ENCODE peak calls at places on chromosomes 2 and 18, in ten cellular contexts. G is K562, C is MM.1S, S is mammary epithelial cell, W is fibroblast of lung, B is hepatocyte, O is HCT116, Z is PC-9, H is endothelial cell of umbilical vein, J is astrocyte. E is an unnamed sample.

GRCh38 chr2:7994397-7994951 is 687.4 kb upstream of the ID2 start:
- DNase-seq in Z (no peak), H (no peak), C (no peak), J (no peak), W (no peak), B (no peak), S (no peak), G (no peak), O (no peak), E (no peak)

GRCh38 chr18:7987284-7987976 is 420.3 kb downstream of the PTPRM start:
- DNase-seq in S (peak; percentile 12), O (no peak), W (peak; percentile 85), Z (no peak), H (peak; percentile 32), G (no peak), B (no peak), J (peak; percentile 80), C (no peak), E (no peak)

GRCh38 chr18:25055076-25055475 is 296.9 kb downstream of the ZNF521 start:
- DNase-seq in S (peak; percentile 32), O (no peak), B (no peak), G (no peak), Z (no peak), W (peak; percentile 47), C (no peak), H (peak; percentile 49), J (peak; percentile 34), E (no peak)

GRCh38 chr2:27509326-27509725 is 12.7 kb downstream of the GCKR start:
- DNase-seq in O (no peak), Z (peak; percentile 38), S (no peak), G (no peak), C (no peak), H (no peak), W (peak; percentile 63), B (no peak), J (peak; percentile 54), E (no peak)

GRCh38 chr2:207617011-207617671 is 8.1 kb downstream of the METTL21A start:
- DNase-seq in H (peak; percentile 92), W (peak; percentile 89), O (peak; percentile 67), S (peak; percentile 60), J (peak; percentile 90), C (no peak), B (peak; percentile 21), G (no peak), Z (peak; percentile 21), E (no peak)

GRCh38 chr2:101196220-101196661 is 45.1 kb upstream of the TBC1D8 start:
- DNase-seq in W (no peak), C (no peak), G (no peak), S (peak; percentile 24), B (no peak), H (no peak), J (no peak), Z (no peak), O (no peak), E (no peak)

GRCh38 chr2:219526320-219527075 is 12.2 kb downstream of the ASIC4 start:
- DNase-seq in J (no peak), C (no peak), G (no peak), O (no peak), Z (no peak), S (no peak), H (no peak), B (no peak), W (no peak), E (no peak)

GRCh38 chr18:75304678-75305557 is 94.3 kb downstream of the TSHZ1 start:
- DNase-seq in H (no peak), J (no peak), Z (no peak), G (no peak), S (no peak), B (no peak), O (no peak), W (no peak), C (no peak), E (no peak)

GRCh38 chr2:170578596-170578995 is 136.5 kb upstream of the SP5 start:
- DNase-seq in W (no peak), J (no peak), G (no peak), O (no peak), H (no peak), S (no peak), B (no peak), C (no peak), Z (no peak), E (no peak)

GRCh38 chr18:78751664-78752063 is 228.0 kb upstream of the SALL3 start:
- DNase-seq in B (no peak), Z (no peak), J (no peak), C (no peak), H (no peak), S (no peak), W (no peak), O (no peak), G (no peak), E (no peak)

GRCh38 chr18:66792466-66792865 is 188.6 kb upstream of the CDH19 start:
- DNase-seq in W (peak; percentile 84), B (no peak), S (peak; percentile 36), J (peak; percentile 73), C (no peak), O (no peak), H (peak; percentile 66), Z (no peak), G (no peak), E (no peak)

DNA sequence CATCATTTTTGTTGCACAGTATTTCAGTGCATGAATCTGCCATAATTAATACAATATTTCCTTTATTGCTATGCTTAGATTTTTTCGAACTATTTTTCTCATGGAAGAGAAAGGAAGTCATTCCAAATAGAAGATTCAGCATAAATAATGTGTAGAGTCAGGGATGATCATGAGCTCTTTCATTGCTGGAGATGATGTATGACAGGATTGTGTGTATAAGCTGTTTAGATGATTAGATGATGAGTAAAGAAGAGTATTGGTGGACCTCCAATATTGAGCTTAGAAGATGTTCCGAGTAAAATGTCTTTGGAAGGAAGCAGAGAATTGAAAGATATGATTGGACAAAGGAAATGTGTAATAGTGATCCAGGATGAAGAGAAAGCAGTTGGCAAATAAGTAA is 364.5 kb downstream of the PARD3B start:
- DNase-seq in G (no peak), O (no peak), J (no peak), W (no peak), B (no peak), H (no peak), C (no peak), S (no peak), Z (no peak), E (no peak)
- TF ChIP-seq EZH2 in G (no peak), O (no peak), J (no peak), W (no peak), B (no peak), H (no peak), C (no peak), S (no peak), Z (no peak), E (no peak)

GRCh38 chr2:10235909-10236550 is 66.7 kb upstream of the HPCAL1 start:
- DNase-seq in Z (no peak), B (no peak), S (no peak), H (no peak), C (no peak), W (no peak), G (no peak), J (no peak), O (no peak), E (no peak)
- TF ChIP-seq CTCF in Z (no peak), B (no peak), S (no peak), H (no peak), C (no peak), W (no peak), G (no peak), J (no peak), O (no peak), E (no peak)

GRCh38 chr2:112688086-112688880 is 32.5 kb upstream of the NT5DC4 start:
- DNase-seq in J (no peak), W (no peak), S (no peak), H (peak; percentile 30), C (no peak), B (no peak), G (no peak), O (no peak), Z (no peak), E (no peak)
- H3K4me1 ChIP-seq in J (peaks cover 21% of the 10 kb centered on the region), W (peaks cover 17% of the 10 kb centered on the region), S (peaks cover 29% of the 10 kb centered on the region), H (peaks cover 48% of the 10 kb centered on the region), C (peaks cover 38% of the 10 kb centered on the region), B (peaks cover 7% of the 10 kb centered on the region), G (peaks cover 54% of the 10 kb centered on the region), O (peaks cover 35% of the 10 kb centered on the region), Z (peaks cover 67% of the 10 kb centered on the region), E (peaks cover 28% of the 10 kb centered on the region)

DNA sequence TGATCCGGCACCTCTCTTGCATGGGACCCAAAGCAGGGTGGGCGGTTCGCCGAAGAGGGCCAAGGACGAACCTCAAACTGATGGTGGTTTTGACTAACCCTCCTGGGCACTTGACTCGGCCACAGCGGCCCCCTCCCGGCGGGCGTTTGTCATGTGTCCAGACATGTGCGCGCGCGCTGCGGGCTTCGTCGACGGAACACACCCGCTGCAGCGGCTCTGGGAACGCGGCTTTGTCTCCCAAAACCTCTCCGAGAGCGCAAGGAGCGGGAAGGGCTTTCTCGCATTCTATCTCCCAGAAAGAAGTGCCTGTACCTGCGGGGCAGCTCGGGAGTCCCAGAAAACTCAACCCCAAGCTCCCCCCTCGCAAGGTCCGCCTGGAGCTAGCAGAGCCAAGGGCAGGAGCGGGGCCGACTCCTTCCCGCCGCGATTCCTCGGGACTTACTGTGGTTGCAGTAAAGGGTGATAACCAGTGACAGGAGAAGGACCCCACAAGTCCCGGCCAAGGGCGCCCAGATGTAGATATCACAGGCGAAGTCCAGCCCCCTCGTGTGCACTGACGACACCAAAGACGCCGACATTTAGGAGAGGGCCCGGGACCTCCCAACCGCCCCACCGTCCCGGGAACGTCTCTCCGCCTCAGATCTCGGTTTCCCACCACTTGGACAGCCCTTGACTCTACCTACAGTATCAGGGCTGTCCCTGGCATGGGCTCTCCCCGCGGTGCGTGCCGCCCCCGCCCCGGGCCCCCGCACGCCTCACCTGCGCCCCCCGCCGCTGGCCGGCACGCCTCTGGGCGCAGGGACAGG is 1.6 kb downstream of the CD8A start:
- DNase-seq in O (no peak), S (peak; percentile 9), H (no peak), B (no peak), W (no peak), C (no peak), G (no peak), Z (no peak), J (no peak), E (no peak)
- TF ChIP-seq EZH2 in O (no peak), S (peak; percentile 71), H (peak; percentile 90), B (peak; percentile 81), W (peak; percentile 50), C (no peak), G (no peak), Z (no peak), J (peak; percentile 89), E (peak; percentile 89)

GRCh38 chr2:156334496-156335478 is 2.3 kb upstream of the NR4A2 start:
- DNase-seq in Z (peak; percentile 70), O (peak; percentile 79), B (peak; percentile 91), C (peak; percentile 22), W (peak; percentile 93), H (peak; percentile 90), S (peak; percentile 85), G (peak; percentile 75), J (peak; percentile 92), E (no peak)
- TF ChIP-seq CTCF in Z (no peak), O (no peak), B (no peak), C (no peak), W (peak; percentile 20), H (no peak), S (no peak), G (peak; percentile 23), J (no peak), E (peak; percentile 26)

GRCh38 chr18:63150326-63150725 is 169.2 kb downstream of the BCL2 start:
- DNase-seq in H (no peak), O (no peak), G (no peak), S (no peak), B (no peak), J (no peak), Z (no peak), C (no peak), W (no peak), E (no peak)
- H3K4me1 ChIP-seq in H (no peaks in the 10 kb centered on the region), O (no peaks in the 10 kb centered on the region), G (no peaks in the 10 kb centered on the region), S (no peaks in the 10 kb centered on the region), B (no peaks in the 10 kb centered on the region), J (no peaks in the 10 kb centered on the region), Z (peaks cover 5% of the 10 kb centered on the region), C (peaks cover 9% of the 10 kb centered on the region), W (no peaks in the 10 kb centered on the region), E (peaks cover 12% of the 10 kb centered on the region)

E was measured in keratinocyte.